ENCODE peak calls at places on chromosome 7, in seven cellular contexts. I, O, G, S, J, Q and D are unnamed samples.
A peak's percentile ranks its signal among the peaks of the same experiment; 100 is the strongest.

GRCh38 chr7:100472854-100473499 is 6.0 kb downstream of the TSC22D4 start:
- DNase-seq in G (no peak), Q (peak; percentile 52), J (no peak), O (no peak), I (no peak), S (no peak), D (peak; percentile 79)

GRCh38 chr7:37385787-37386186 is 62.9 kb downstream of the ELMO1 start:
- DNase-seq in Q (no peak), O (no peak), I (no peak), G (no peak), S (peak; percentile 73), J (no peak), D (peak; percentile 70)

GRCh38 chr7:36128448-36129047 is 24.5 kb upstream of the EEPD1 start:
- DNase-seq in G (peak; percentile 59), Q (peak; percentile 91), I (peak; percentile 95), J (peak; percentile 87), O (peak; percentile 59), S (no peak), D (peak; percentile 91)

GRCh38 chr7:116784647-116785046 is 77.7 kb upstream of the CAPZA2 start:
- DNase-seq in S (no peak), J (no peak), O (no peak), G (no peak), Q (no peak), I (no peak), D (no peak)

GRCh38 chr7:33714208-33714607 is 191.1 kb upstream of the BMPER start:
- DNase-seq in O (no peak), Q (no peak), S (no peak), G (no peak), I (no peak), J (no peak), D (no peak)

GRCh38 chr7:129831424-129832058 is 121.2 kb downstream of the UBE2H start:
- DNase-seq in S (no peak), O (peak; percentile 89), G (peak; percentile 67), Q (peak; percentile 79), J (peak; percentile 87), I (no peak), D (no peak)

GRCh38 chr7:13908667-13909382 is 80.6 kb downstream of the ETV1 start:
- DNase-seq in I (no peak), J (no peak), S (no peak), Q (peak; percentile 4), G (no peak), O (no peak), D (no peak)

GRCh38 chr7:55538538-55538937 is 33.8 kb downstream of the VOPP1 start:
- DNase-seq in O (peak; percentile 91), S (no peak), J (no peak), I (no peak), Q (peak; percentile 83), G (no peak), D (no peak)

GRCh38 chr7:127885843-127886242 is 145.4 kb downstream of the LRRC4 start:
- DNase-seq in Q (peak; percentile 70), I (no peak), S (no peak), G (no peak), J (peak; percentile 66), O (no peak), D (no peak)

GRCh38 chr7:35848728-35849127 is 47.9 kb downstream of the SEPTIN7 start:
- DNase-seq in I (no peak), O (no peak), J (no peak), Q (no peak), G (no peak), S (no peak), D (no peak)

DNA sequence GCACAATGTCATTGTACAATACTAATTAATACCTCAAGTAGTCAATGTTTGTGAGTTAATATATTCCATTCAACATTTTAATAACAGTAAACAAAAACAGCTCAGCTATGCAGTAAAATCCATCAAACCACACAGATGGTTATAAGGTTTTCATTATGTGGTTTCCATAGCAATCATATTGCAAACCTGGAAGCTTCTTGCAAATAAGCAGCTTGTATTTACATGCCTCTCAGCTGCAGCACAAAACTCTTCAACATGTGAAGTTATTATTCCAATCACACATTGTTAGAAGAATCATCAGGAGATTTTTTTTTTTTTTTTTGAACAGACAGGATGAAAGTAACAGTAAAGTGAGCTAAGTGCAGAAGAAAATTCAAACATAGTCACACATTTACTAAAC is 170.2 kb downstream of the SKAP2 start:
- DNase-seq in Q (no peak), S (no peak), O (no peak), G (no peak), I (no peak), J (no peak), D (no peak)
- H3K27me3 ChIP-seq in Q (no peaks in the 10 kb centered on the region), S (no peaks in the 10 kb centered on the region), O (no peaks in the 10 kb centered on the region), G (no peaks in the 10 kb centered on the region), I (no peaks in the 10 kb centered on the region), J (no peaks in the 10 kb centered on the region), D (no peaks in the 10 kb centered on the region)

DNA sequence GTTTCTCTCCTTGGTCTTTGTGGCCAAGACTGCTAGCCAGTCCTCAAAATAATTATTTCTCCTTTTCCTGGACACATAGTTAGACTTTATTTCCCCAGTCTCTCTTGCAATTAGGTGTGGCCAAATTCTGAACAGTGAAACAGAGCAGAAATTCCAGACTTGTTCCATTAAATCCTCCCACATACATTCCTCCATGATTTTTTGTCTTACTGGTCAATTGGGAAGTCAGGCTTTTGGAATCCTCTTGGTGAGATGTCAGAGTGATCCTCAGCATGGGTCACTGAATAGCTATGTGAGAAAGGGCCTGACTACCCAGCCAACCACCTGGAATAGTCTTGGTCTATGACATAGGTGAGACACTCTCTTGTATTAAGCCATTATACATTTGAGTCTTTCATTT is 164.2 kb downstream of the DGKI start:
- DNase-seq in O (no peak), G (no peak), Q (peak; percentile 47), I (no peak), J (no peak), S (no peak), D (no peak)
- H3K27ac ChIP-seq in O (no peak overlapping the region), G (no peak overlapping the region), Q (peak overlapping the region; percentile 63), I (no peak overlapping the region), J (no peak overlapping the region), S (no peak overlapping the region), D (no peak overlapping the region)

GRCh38 chr7:27144799-27145166 is 1.3 kb upstream of the HOXA5 start:
- DNase-seq in Q (no peak), S (peak; percentile 66), I (peak; percentile 65), G (peak; percentile 54), J (peak; percentile 41), O (peak; percentile 25), D (peak; percentile 77)
- H3K27me3 ChIP-seq in Q (peaks cover 96% of the 10 kb centered on the region), S (peaks cover 100% of the 10 kb centered on the region), I (no peaks in the 10 kb centered on the region), G (peaks cover 100% of the 10 kb centered on the region), J (no peaks in the 10 kb centered on the region), O (no peaks in the 10 kb centered on the region), D (no peaks in the 10 kb centered on the region)

GRCh38 chr7:99050971-99051370 is 92.9 kb downstream of the SMURF1 start:
- DNase-seq in Q (peak; percentile 5), G (no peak), I (no peak), O (no peak), J (no peak), S (no peak), D (no peak)
- H3K27ac ChIP-seq in Q (no peak overlapping the region), G (no peak overlapping the region), I (no peak overlapping the region), O (no peak overlapping the region), J (no peak overlapping the region), S (no peak overlapping the region), D (no peak overlapping the region)

DNA sequence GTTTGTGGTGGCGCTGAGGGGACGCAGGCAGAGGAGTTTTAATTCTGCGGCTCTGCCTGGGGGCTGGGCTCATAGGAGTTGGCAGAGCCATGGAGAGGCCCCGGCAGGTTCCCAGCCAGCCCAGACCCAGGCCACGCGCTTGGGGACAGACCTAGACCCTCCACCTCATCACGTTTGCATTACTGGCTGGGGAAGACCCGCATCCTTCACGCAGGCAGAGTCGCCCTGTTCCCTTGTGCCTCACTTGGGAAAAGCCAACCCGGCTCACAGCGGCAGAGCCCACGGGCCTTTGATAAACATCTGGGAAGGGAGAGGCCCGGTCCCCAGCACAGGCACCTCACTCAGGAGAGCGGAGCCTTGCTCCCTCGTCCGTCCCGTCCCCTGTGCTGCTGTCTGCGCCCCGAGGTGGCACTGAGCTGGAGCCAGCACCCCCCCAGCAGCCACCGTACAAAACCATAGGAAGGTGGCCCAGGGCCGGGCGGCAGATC is 112.9 kb downstream of the CYTH3 start:
- DNase-seq in O (no peak), Q (no peak), J (no peak), G (no peak), I (peak; percentile 58), S (no peak), D (no peak)
- H3K27me3 ChIP-seq in O (no peaks in the 10 kb centered on the region), Q (no peaks in the 10 kb centered on the region), J (no peaks in the 10 kb centered on the region), G (no peaks in the 10 kb centered on the region), I (no peaks in the 10 kb centered on the region), S (no peaks in the 10 kb centered on the region), D (no peaks in the 10 kb centered on the region)

GRCh38 chr7:150675714-150676113 is 9.8 kb upstream of the GIMAP2 start:
- DNase-seq in O (no peak), I (no peak), Q (no peak), S (no peak), J (no peak), G (no peak), D (no peak)
- H3K27ac ChIP-seq in O (no peak overlapping the region), I (no peak overlapping the region), Q (no peak overlapping the region), S (peak overlapping the region; percentile 83), J (no peak overlapping the region), G (no peak overlapping the region), D (no peak overlapping the region)